ENCODE peak calls at places on chromosome 1, in eight cellular contexts. L, C, G, V, E, F, O and W are unnamed samples.

GRCh38 chr1:199512037-199512710 is 515.3 kb upstream of the NR5A2 start:
- DNase-seq in O (no peak), E (no peak), G (no peak), V (no peak), F (no peak), C (no peak), L (no peak), W (no peak)

GRCh38 chr1:15756143-15757015 is 2.2 kb upstream of the FBLIM1 start:
- DNase-seq in E (peak), O (peak), L (no peak), G (peak), C (no peak), F (peak), V (peak), W (no peak)

GRCh38 chr1:163730366-163730765 is 408.6 kb downstream of the NUF2 start:
- DNase-seq in G (no peak), O (no peak), V (no peak), F (peak), L (no peak), C (no peak), E (peak), W (no peak)

GRCh38 chr1:209624516-209625204 is 27.6 kb downstream of the LAMB3 start:
- DNase-seq in E (no peak), F (no peak), V (no peak), C (no peak), L (no peak), G (no peak), O (no peak), W (no peak)

GRCh38 chr1:67053535-67053784 is 488 bp downstream of the SLC35D1 start:
- DNase-seq in L (peak), C (peak), O (peak), V (peak), F (no peak), E (no peak), G (peak), W (peak)

GRCh38 chr1:39501666-39502065 is 10.2 kb downstream of the BMP8A start:
- DNase-seq in O (no peak), F (no peak), L (no peak), E (no peak), G (no peak), V (no peak), C (no peak), W (no peak)

GRCh38 chr1:75079535-75080290 is 54.5 kb upstream of the LHX8 start:
- DNase-seq in L (no peak), G (no peak), C (no peak), F (peak), E (no peak), V (no peak), O (no peak), W (no peak)

GRCh38 chr1:81449786-81450185 is 350.9 kb upstream of the ADGRL2 start:
- DNase-seq in G (no peak), F (no peak), V (no peak), O (no peak), C (no peak), E (no peak), L (no peak), W (no peak)

GRCh38 chr1:239858058-239858457 is 233.6 kb upstream of the FMN2 start:
- DNase-seq in V (no peak), G (no peak), C (no peak), E (no peak), O (peak), L (peak), F (no peak), W (no peak)

GRCh38 chr1:43171312-43171875 is 696 bp downstream of the EBNA1BP2 start:
- DNase-seq in F (no peak), E (no peak), O (no peak), V (no peak), L (no peak), C (no peak), G (no peak), W (no peak)